ENCODE peak calls at places on chromosomes 2 and 18, in six cellular contexts. One of them, this sample, is unnamed.

GRCh38 chr18:61551586-61551985 is 218.4 kb downstream of the CDH20 start:
- DNase-seq in NCI-H2081: peak
- DNase-seq in Panc1: peak
- DNase-seq in AG04449: peak
- DNase-seq in T-helper 1 cell: no peak
- DNase-seq in IMR-90: peak
- DNase-seq in this sample: peak

GRCh38 chr2:128320609-128321420 is 2.1 kb upstream of the HS6ST1 start:
- DNase-seq in Panc1: no peak
- DNase-seq in NCI-H2081: no peak
- DNase-seq in IMR-90: no peak
- DNase-seq in AG04449: no peak
- DNase-seq in T-helper 1 cell: no peak
- DNase-seq in this sample: no peak

GRCh38 chr2:7726989-7727388 is 809.8 kb downstream of the RNF144A start:
- DNase-seq in T-helper 1 cell: no peak
- DNase-seq in Panc1: no peak
- DNase-seq in NCI-H2081: no peak
- DNase-seq in IMR-90: no peak
- DNase-seq in AG04449: no peak
- DNase-seq in this sample: no peak

GRCh38 chr2:232979871-232980461 is 33.1 kb downstream of the NGEF start:
- DNase-seq in IMR-90: peak
- DNase-seq in AG04449: no peak
- DNase-seq in Panc1: peak
- DNase-seq in NCI-H2081: peak
- DNase-seq in T-helper 1 cell: no peak
- DNase-seq in this sample: peak

GRCh38 chr18:21831413-21831831 is 90.8 kb downstream of the MIB1 start:
- DNase-seq in Panc1: no peak
- DNase-seq in T-helper 1 cell: no peak
- DNase-seq in IMR-90: peak
- DNase-seq in NCI-H2081: no peak
- DNase-seq in AG04449: no peak
- DNase-seq in this sample: no peak

GRCh38 chr18:35376742-35377695 is at the start of gene ZNF396:
- DNase-seq in T-helper 1 cell: peak
- DNase-seq in Panc1: peak
- DNase-seq in NCI-H2081: peak
- DNase-seq in IMR-90: peak
- DNase-seq in AG04449: no peak
- DNase-seq in this sample: no peak

GRCh38 chr2:51350100-51350499 is 318.2 kb upstream of the NRXN1 start:
- DNase-seq in AG04449: peak
- DNase-seq in T-helper 1 cell: no peak
- DNase-seq in NCI-H2081: no peak
- DNase-seq in IMR-90: peak
- DNase-seq in Panc1: no peak
- DNase-seq in this sample: peak

GRCh38 chr18:60838677-60839076 is 466.1 kb upstream of the MC4R start:
- DNase-seq in IMR-90: no peak
- DNase-seq in T-helper 1 cell: no peak
- DNase-seq in AG04449: no peak
- DNase-seq in NCI-H2081: no peak
- DNase-seq in Panc1: no peak
- DNase-seq in this sample: no peak

GRCh38 chr2:111975819-111976218 is 77.4 kb downstream of the MERTK start:
- DNase-seq in NCI-H2081: no peak
- DNase-seq in AG04449: no peak
- DNase-seq in Panc1: peak
- DNase-seq in T-helper 1 cell: no peak
- DNase-seq in IMR-90: no peak
- DNase-seq in this sample: no peak

GRCh38 chr2:104745856-104746255 is 108.1 kb upstream of the POU3F3 start:
- DNase-seq in IMR-90: no peak
- DNase-seq in AG04449: no peak
- DNase-seq in Panc1: no peak
- DNase-seq in T-helper 1 cell: no peak
- DNase-seq in NCI-H2081: no peak
- DNase-seq in this sample: no peak

GRCh38 chr2:97963880-97964279 is 31.9 kb downstream of the TMEM131 start:
- DNase-seq in IMR-90: peak
- DNase-seq in Panc1: no peak
- DNase-seq in NCI-H2081: no peak
- DNase-seq in T-helper 1 cell: no peak
- DNase-seq in AG04449: no peak
- DNase-seq in this sample: no peak

GRCh38 chr2:45024600-45025291 is 15.5 kb upstream of the SIX2 start:
- DNase-seq in T-helper 1 cell: no peak
- DNase-seq in Panc1: peak
- DNase-seq in NCI-H2081: no peak
- DNase-seq in AG04449: peak
- DNase-seq in IMR-90: peak
- DNase-seq in this sample: peak

GRCh38 chr2:168180914-168181313 is 66.5 kb downstream of the STK39 start:
- DNase-seq in AG04449: no peak
- DNase-seq in IMR-90: no peak
- DNase-seq in Panc1: no peak
- DNase-seq in NCI-H2081: peak
- DNase-seq in T-helper 1 cell: no peak
- DNase-seq in this sample: no peak

GRCh38 chr18:74331404-74331803 is 15.8 kb downstream of the C18orf63 start:
- DNase-seq in T-helper 1 cell: no peak
- DNase-seq in AG04449: no peak
- DNase-seq in Panc1: no peak
- DNase-seq in NCI-H2081: peak
- DNase-seq in IMR-90: peak
- DNase-seq in this sample: no peak

This sample was measured in non-pigmented ciliary epithelial cell.